ENCODE peak calls at places on chromosomes 3 and 15, in six cellular contexts. X is naive thymus-derived CD8-positive, alpha-beta T cell; K is activated naive CD4-positive, alpha-beta T cell; C is SK-MEL-5; H is HepG2; E is HS-27A. A is an unnamed sample.

GRCh38 chr3:161107311-161107710 is 2.2 kb upstream of the B3GALNT1 start:
- DNase-seq in E (no peak), C (no peak), X (no peak), H (no peak), K (no peak), A (no peak)

GRCh38 chr3:101310580-101311375 is 9.6 kb downstream of the IMPG2 start:
- DNase-seq in X (no peak), K (no peak), H (no peak), C (no peak), E (no peak), A (no peak)

GRCh38 chr3:40096561-40097506 is 212.7 kb upstream of the EIF1B start:
- DNase-seq in K (no peak), X (no peak), C (no peak), E (no peak), H (no peak), A (no peak)

GRCh38 chr3:111299070-111299672 is 227.6 kb downstream of the NECTIN3 start:
- DNase-seq in X (no peak), K (no peak), H (no peak), E (no peak), C (peak), A (no peak)

GRCh38 chr3:50472958-50473357 is 30.5 kb downstream of the CACNA2D2 start:
- DNase-seq in K (no peak), C (no peak), H (no peak), E (no peak), X (peak), A (no peak)

GRCh38 chr15:49225572-49226281 is 55.7 kb downstream of the GALK2 start:
- DNase-seq in E (no peak), X (no peak), H (no peak), C (peak), K (no peak), A (no peak)

GRCh38 chr3:108324177-108324576 is 27.8 kb downstream of the HHLA2 start:
- DNase-seq in C (no peak), E (no peak), H (no peak), X (no peak), K (no peak), A (no peak)

GRCh38 chr3:132401255-132401654 is 16.0 kb upstream of the DNAJC13 start:
- DNase-seq in X (no peak), E (no peak), H (no peak), C (no peak), K (no peak), A (no peak)

GRCh38 chr3:125052671-125053303 is 3.0 kb downstream of the HEG1 start:
- DNase-seq in X (no peak), C (peak), K (no peak), E (peak), H (peak), A (no peak)

GRCh38 chr3:24493951-24494615 is 567 bp downstream of the THRB start:
- DNase-seq in C (no peak), E (no peak), K (no peak), H (peak), X (no peak), A (peak)

GRCh38 chr3:186828340-186828739 is 14.2 kb upstream of the ADIPOQ start:
- DNase-seq in C (no peak), X (no peak), H (no peak), K (no peak), E (no peak), A (no peak)

GRCh38 chr3:181723064-181723463 is 11.3 kb downstream of the SOX2 start:
- DNase-seq in E (no peak), C (no peak), K (no peak), H (no peak), X (no peak), A (no peak)

GRCh38 chr3:188855690-188856089 is 316.1 kb upstream of the TPRG1 start:
- DNase-seq in E (no peak), C (no peak), H (no peak), K (no peak), X (no peak), A (no peak)

GRCh38 chr15:91257755-91258435 is 157.8 kb downstream of the SV2B start:
- DNase-seq in E (no peak), K (no peak), C (no peak), H (no peak), X (no peak), A (no peak)

GRCh38 chr3:136860541-136860940 is 1.5 kb upstream of the NCK1 start:
- DNase-seq in E (no peak), K (no peak), H (no peak), X (no peak), C (no peak), A (no peak)

GRCh38 chr15:66953523-66954229 is 111.7 kb upstream of the SMAD3 start:
- DNase-seq in K (no peak), H (no peak), C (no peak), X (no peak), E (no peak), A (no peak)

GRCh38 chr3:175381685-175382084 is 522.6 kb downstream of the NAALADL2 start:
- DNase-seq in X (no peak), K (no peak), C (no peak), H (no peak), E (no peak), A (no peak)

GRCh38 chr15:48559270-48559669 is 86.2 kb downstream of the FBN1 start:
- DNase-seq in E (no peak), C (no peak), X (no peak), H (no peak), K (no peak), A (peak)

GRCh38 chr15:58484794-58485600 is 53.2 kb downstream of the LIPC start:
- DNase-seq in K (peak), X (peak), E (no peak), C (no peak), H (no peak), A (no peak)

GRCh38 chr3:66478923-66479322 is 21.9 kb downstream of the LRIG1 start:
- DNase-seq in H (no peak), X (no peak), E (no peak), K (no peak), C (no peak), A (no peak)

GRCh38 chr3:121660356-121661171 is at the start of gene HCLS1:
- DNase-seq in E (no peak), C (no peak), K (peak), H (no peak), X (peak), A (no peak)

GRCh38 chr3:108088697-108089096 is 2.1 kb downstream of the CD47 start:
- DNase-seq in X (no peak), K (no peak), H (no peak), E (no peak), C (no peak), A (no peak)

GRCh38 chr15:81531971-81532370 is 158.0 kb upstream of the TMC3 start:
- DNase-seq in H (no peak), C (peak), K (no peak), E (no peak), X (no peak), A (no peak)

GRCh38 chr3:141240290-141241247 is 8.9 kb downstream of the PXYLP1 start:
- DNase-seq in X (no peak), K (no peak), E (no peak), C (peak), H (no peak), A (no peak)

GRCh38 chr3:114584734-114585371 is 291.0 kb downstream of the TIGIT start:
- DNase-seq in K (no peak), X (no peak), H (no peak), E (no peak), C (peak), A (no peak)

A was measured in mesothelial cell of epicardium.